ENCODE peak calls at places on chromosomes 11 and 22, in ten cellular contexts. X is heart right ventricle, K is PC-3, Z is heart left ventricle, A is lung, D is pancreas, Y is fibroblast of lung, V is cardiac muscle cell, M is HCT116, P is IMR-90. Q is an unnamed sample. For H3K4me1, the result is how much of the 10 kb centered on the place peaks cover.

GRCh38 chr11:2904153-2905052 is 18.8 kb upstream of the CDKN1C start:
- DNase-seq in M (no peak), Z (no peak), Y (no peak), X (no peak), D (no peak), K (peak), V (no peak), P (no peak), A (no peak), Q (no peak)

GRCh38 chr11:70816156-70816678 is 417.9 kb downstream of the CTTN start:
- DNase-seq in V (peak), Z (no peak), Y (no peak), X (no peak), A (no peak), D (peak), K (no peak), M (no peak), P (no peak), Q (no peak)

GRCh38 chr11:13183094-13183825 is 94.3 kb upstream of the BMAL1 start:
- DNase-seq in K (peak), A (no peak), Z (no peak), D (no peak), Y (peak), X (no peak), M (no peak), P (peak), V (peak), Q (no peak)

GRCh38 chr22:29750559-29750958 is 16.2 kb downstream of the ZMAT5 start:
- DNase-seq in Z (no peak), M (no peak), K (no peak), A (no peak), P (no peak), D (no peak), X (no peak), Y (no peak), V (no peak), Q (no peak)

GRCh38 chr22:44526431-44527115 is 28.5 kb upstream of the RTL6 start:
- DNase-seq in V (no peak), M (no peak), Y (no peak), Z (no peak), X (no peak), A (no peak), P (no peak), K (no peak), D (no peak), Q (no peak)

GRCh38 chr11:108871152-108871551 is 206.3 kb downstream of the DDX10 start:
- DNase-seq in M (no peak), K (peak), V (peak), Z (peak), A (no peak), X (peak), Y (peak), P (peak), D (no peak), Q (no peak)

GRCh38 chr11:80320765-80321164 is 879.9 kb upstream of the TENM4 start:
- DNase-seq in Y (no peak), Z (no peak), D (no peak), P (no peak), K (peak), X (no peak), M (no peak), V (no peak), A (no peak), Q (no peak)

GRCh38 chr22:24285245-24285644 is 14.6 kb downstream of the SPECC1L start:
- DNase-seq in Z (no peak), K (no peak), D (no peak), M (peak), P (peak), V (no peak), Y (peak), X (no peak), A (no peak), Q (no peak)

GRCh38 chr22:45781941-45782340 is 110.3 kb downstream of the ATXN10 start:
- DNase-seq in V (no peak), Z (no peak), K (peak), X (no peak), P (peak), A (no peak), M (no peak), D (no peak), Y (peak), Q (no peak)

GRCh38 chr22:41910599-41911291 is 4.1 kb downstream of the SHISA8 start:
- DNase-seq in V (no peak), K (peak), P (no peak), D (no peak), Y (peak), A (no peak), Z (peak), X (peak), M (no peak), Q (no peak)

GRCh38 chr11:27716216-27716615 is 16.0 kb upstream of the BDNF start:
- DNase-seq in V (no peak), M (no peak), P (no peak), X (no peak), Y (no peak), Z (no peak), A (no peak), D (no peak), K (no peak), Q (no peak)

GRCh38 chr11:63565728-63566127 is 2.5 kb upstream of the PLAAT2 start:
- DNase-seq in A (peak), D (no peak), M (no peak), Y (no peak), V (no peak), K (no peak), Z (no peak), X (no peak), P (no peak), Q (no peak)

GRCh38 chr11:63567044-63567840 is 4.1 kb upstream of the PLAAT2 start:
- DNase-seq in P (peak), X (peak), Z (peak), A (no peak), M (peak), D (no peak), V (peak), Y (peak), K (peak), Q (peak)

GRCh38 chr11:63572026-63572688 is 9.0 kb upstream of the PLAAT2 start:
- DNase-seq in Y (no peak), D (no peak), M (no peak), Z (no peak), K (no peak), P (no peak), V (no peak), X (no peak), A (no peak), Q (no peak)

GRCh38 chr11:63573881-63574855 is 11.0 kb upstream of the PLAAT2 start:
- DNase-seq in A (peak), V (peak), D (peak), Y (peak), K (no peak), P (peak), X (peak), Z (peak), M (no peak), Q (no peak)

DNA sequence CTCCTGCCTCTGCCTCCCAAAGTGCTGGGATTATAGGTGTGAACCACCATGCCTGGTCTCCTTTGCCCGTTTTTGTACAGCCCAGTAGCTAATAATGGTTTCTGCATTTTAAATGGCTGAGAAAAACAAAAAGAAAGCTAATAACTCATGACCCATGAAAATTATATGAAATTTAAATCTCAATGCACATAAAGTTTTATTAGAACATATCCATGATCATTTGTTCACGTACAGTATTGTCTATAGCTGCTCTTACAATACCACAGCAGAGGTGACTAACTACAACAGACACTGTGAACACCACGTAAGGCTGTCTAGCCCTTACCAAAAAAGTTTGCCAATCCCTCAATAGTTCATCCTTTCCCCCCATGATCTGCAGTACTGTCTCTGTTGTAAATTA is 6.4 kb upstream of the PLAAT2 start:
- DNase-seq in D (no peak), M (no peak), Y (no peak), A (no peak), V (no peak), Z (no peak), P (no peak), X (no peak), K (no peak), Q (no peak)
- H3K4me1 ChIP-seq in D (under half), M (under half), Y (under half), A (under half), V (under half), Z (under half), P (under half), X (under half), K (under half), Q (under half)

GRCh38 chr11:132231656-132232173 is 861.3 kb downstream of the NTM start:
- DNase-seq in Y (no peak), M (no peak), D (no peak), P (no peak), Z (no peak), X (no peak), V (no peak), A (no peak), K (no peak), Q (no peak)

GRCh38 chr11:132222345-132222744 is 851.9 kb downstream of the NTM start:
- DNase-seq in X (no peak), K (no peak), A (no peak), V (no peak), Z (no peak), M (no peak), Y (no peak), P (no peak), D (no peak), Q (no peak)

GRCh38 chr11:132228756-132229325 is 858.4 kb downstream of the NTM start:
- DNase-seq in A (no peak), Z (no peak), V (no peak), D (no peak), X (no peak), M (no peak), P (peak), Y (peak), K (no peak), Q (no peak)

DNA sequence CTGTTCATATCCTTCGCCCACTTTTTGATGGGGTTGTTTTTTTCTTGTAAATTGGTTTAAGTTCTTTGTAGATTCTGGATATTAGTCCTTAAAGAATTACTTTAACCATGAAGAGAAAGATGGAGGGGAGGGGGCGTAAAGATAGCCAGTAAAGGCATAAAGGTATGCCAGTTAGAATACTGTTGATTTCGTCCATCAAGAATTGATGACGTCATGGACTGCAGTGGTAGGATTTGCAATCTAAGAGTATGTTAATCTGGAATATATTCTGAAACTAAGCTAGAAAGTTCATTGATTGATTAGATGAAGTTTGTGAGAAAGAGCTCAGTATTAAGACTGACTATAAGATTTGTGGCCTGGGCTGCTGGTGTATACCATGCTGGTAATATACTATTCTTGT is 856.1 kb downstream of the NTM start:
- DNase-seq in K (no peak), Y (no peak), X (no peak), A (no peak), P (no peak), D (no peak), Z (no peak), M (no peak), V (no peak), Q (no peak)
- H3K27ac ChIP-seq in K (no peak), Y (no peak), X (no peak), A (no peak), P (no peak), D (no peak), Z (no peak), M (no peak), V (no peak), Q (no peak)

GRCh38 chr22:36052505-36052941 is 23.9 kb upstream of the RBFOX2 start:
- DNase-seq in V (no peak), Y (peak), X (no peak), A (no peak), P (peak), M (peak), Z (no peak), D (no peak), K (peak), Q (no peak)

GRCh38 chr22:36049678-36049997 is 21.0 kb upstream of the RBFOX2 start:
- DNase-seq in K (no peak), X (no peak), P (no peak), M (no peak), Z (no peak), A (no peak), V (peak), Y (no peak), D (no peak), Q (no peak)

GRCh38 chr22:36055376-36056310 is 27.0 kb upstream of the RBFOX2 start:
- DNase-seq in P (peak), D (no peak), X (peak), A (no peak), M (no peak), Y (peak), Z (peak), V (no peak), K (no peak), Q (no peak)

GRCh38 chr22:36056980-36057379 is 28.4 kb upstream of the RBFOX2 start:
- DNase-seq in D (no peak), V (no peak), M (no peak), P (peak), K (peak), A (no peak), Z (no peak), X (no peak), Y (peak), Q (no peak)

GRCh38 chr22:36053242-36054147 is 24.9 kb upstream of the RBFOX2 start:
- DNase-seq in M (no peak), X (no peak), A (no peak), Y (no peak), D (no peak), K (no peak), P (no peak), V (no peak), Z (no peak), Q (no peak)
- H3K4me3 ChIP-seq in M (no peak), X (no peak), A (no peak), Y (no peak), D (no peak), K (peak), P (no peak), V (no peak), Z (no peak), Q (no peak)

GRCh38 chr11:62710001-62710345 is 2.5 kb downstream of the GNG3 start:
- DNase-seq in M (no peak), Z (no peak), D (no peak), Y (no peak), X (no peak), K (no peak), A (no peak), P (no peak), V (no peak), Q (no peak)

GRCh38 chr11:62707277-62707771 is at the start of the genes BSCL2 and GNG3:
- DNase-seq in V (peak), Y (peak), M (no peak), X (no peak), D (no peak), Z (peak), A (no peak), P (no peak), K (no peak), Q (no peak)

GRCh38 chr11:62708423-62709261 is 1.2 kb downstream of the GNG3 start:
- DNase-seq in D (no peak), X (no peak), A (no peak), K (no peak), V (no peak), Z (no peak), P (no peak), M (no peak), Y (no peak), Q (peak)

GRCh38 chr11:62706841-62707240 is 383 bp downstream of the BSCL2 start:
- DNase-seq in D (no peak), X (no peak), Z (no peak), V (no peak), M (no peak), Y (no peak), K (no peak), P (no peak), A (no peak), Q (no peak)

GRCh38 chr11:62709262-62710000 is 2.0 kb downstream of the GNG3 start:
- DNase-seq in X (peak), V (peak), D (peak), K (no peak), Z (peak), M (no peak), P (peak), Y (peak), A (peak), Q (peak)
- H3K4me1 ChIP-seq in X (under half), V (under half), D (under half), K (under half), Z (under half), M (under half), P (under half), Y (under half), A (under half), Q (under half)

DNA sequence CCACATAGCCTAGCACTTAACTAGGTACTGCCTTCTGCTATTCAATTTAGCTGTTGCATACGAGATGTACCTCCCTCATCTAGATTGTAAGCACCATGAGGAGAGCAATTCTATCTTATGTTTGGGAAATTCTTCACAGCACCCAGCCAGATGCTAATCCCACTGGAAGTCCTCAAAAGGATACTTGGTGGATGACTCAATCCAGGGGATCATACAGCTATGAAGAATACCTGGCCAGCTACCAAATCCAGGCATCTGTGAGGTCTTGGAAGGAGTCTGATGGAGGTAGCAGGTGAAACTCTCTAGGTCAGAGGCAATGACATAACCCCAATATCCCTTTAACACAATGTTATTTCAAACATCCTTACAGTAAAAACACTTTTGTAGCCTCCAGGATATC is 167.8 kb upstream of the NCAM1 start:
- DNase-seq in M (no peak), D (no peak), Y (peak), Z (no peak), A (no peak), K (no peak), V (no peak), X (no peak), P (no peak), Q (no peak)
- H3K27ac ChIP-seq in M (no peak), D (no peak), Y (no peak), Z (no peak), A (no peak), K (no peak), V (no peak), X (no peak), P (no peak), Q (no peak)

GRCh38 chr11:95156133-95156731 is 66.6 kb downstream of the ENDOD1 start:
- DNase-seq in Z (no peak), P (no peak), Y (no peak), V (no peak), M (no peak), X (no peak), A (no peak), K (no peak), D (no peak), Q (no peak)

GRCh38 chr11:95154514-95154913 is 64.9 kb downstream of the ENDOD1 start:
- DNase-seq in V (peak), Y (peak), X (peak), D (no peak), A (no peak), M (peak), Z (no peak), P (peak), K (peak), Q (peak)

GRCh38 chr11:95155385-95155784 is 65.7 kb downstream of the ENDOD1 start:
- DNase-seq in A (no peak), Z (no peak), Y (no peak), D (no peak), P (no peak), K (no peak), M (no peak), V (no peak), X (no peak), Q (no peak)

GRCh38 chr11:95152878-95153856 is 63.5 kb downstream of the ENDOD1 start:
- DNase-seq in K (no peak), P (no peak), D (no peak), A (no peak), V (no peak), M (no peak), Y (no peak), X (no peak), Z (no peak), Q (no peak)

DNA sequence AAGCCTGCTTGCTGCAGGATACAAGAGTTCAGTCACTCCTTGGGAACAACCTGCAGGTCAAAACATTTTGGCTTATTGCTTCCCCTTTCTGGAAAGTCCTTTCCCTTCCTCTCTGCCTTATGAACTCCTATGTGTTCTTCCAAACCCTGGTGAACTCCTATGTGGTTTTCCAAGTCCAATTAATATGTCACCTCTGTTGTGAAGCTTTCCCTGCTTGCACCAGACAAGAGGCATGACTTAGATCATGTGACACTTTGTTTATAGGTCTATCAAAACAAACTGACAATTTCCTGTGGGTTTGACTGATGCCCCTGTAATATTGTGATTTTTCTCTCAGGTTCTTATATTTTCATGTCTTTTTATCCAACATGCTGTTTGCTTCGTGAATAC is 64.2 kb downstream of the ENDOD1 start:
- DNase-seq in A (no peak), K (no peak), P (no peak), D (no peak), M (no peak), V (no peak), Y (no peak), X (no peak), Z (no peak), Q (no peak)
- H3K4me3 ChIP-seq in A (no peak), K (no peak), P (no peak), D (no peak), M (no peak), V (no peak), Y (no peak), X (no peak), Z (no peak), Q (peak)

Q was measured in effector memory CD4-positive, alpha-beta T cell.